ENCODE peak calls at places on chromosomes 16 and 17, in nine cellular contexts. N is left colon, F is substantia nigra, I is HFFc6, O is activated gamma-delta T cell treated with Interleukin-2 at 50 U/mL for 16 hours, Q is mammary epithelial cell, D is astrocyte of the cerebellum, E is RWPE1, Y is dermis blood vessel endothelial cell. X is an unnamed sample.

GRCh38 chr17:78890111-78890897 is 12.7 kb downstream of the CEP295NL start:
- DNase-seq in N (peak), F (peak), I (no peak), O (peak), Q (no peak), D (no peak), E (no peak), Y (no peak), X (no peak)

GRCh38 chr17:77948690-77949114 is 9.8 kb upstream of the TNRC6C start:
- DNase-seq in N (no peak), F (peak), I (peak), O (no peak), Q (peak), D (peak), E (peak), Y (peak), X (no peak)

GRCh38 chr16:49856741-49857330 is 924 bp upstream of the ZNF423 start:
- DNase-seq in N (peak), F (peak), I (peak), O (no peak), Q (peak), D (peak), E (peak), Y (peak), X (no peak)

GRCh38 chr16:50274771-50275415 is 8.5 kb downstream of the ADCY7 start:
- DNase-seq in N (peak), F (no peak), I (no peak), O (no peak), Q (no peak), D (no peak), E (no peak), Y (no peak), X (no peak)

GRCh38 chr17:77881545-77881944 is 77.0 kb upstream of the TNRC6C start:
- DNase-seq in N (peak), F (peak), I (peak), O (peak), Q (peak), D (peak), E (no peak), Y (no peak), X (peak)

GRCh38 chr16:83247767-83248372 is 559.9 kb upstream of the HSBP1 start:
- DNase-seq in N (no peak), F (peak), I (no peak), O (no peak), Q (no peak), D (no peak), E (no peak), Y (no peak), X (no peak)

GRCh38 chr17:48579738-48580543 is 1.8 kb upstream of the HOXB4 start:
- DNase-seq in N (peak), F (no peak), I (no peak), O (no peak), Q (peak), D (no peak), E (no peak), Y (no peak), X (no peak)

GRCh38 chr17:67376509-67376891 is 581 bp upstream of the PITPNC1 start:
- DNase-seq in N (peak), F (no peak), I (peak), O (peak), Q (no peak), D (no peak), E (no peak), Y (peak), X (no peak)

GRCh38 chr16:72455743-72456659 is 284.0 kb upstream of the PMFBP1 start:
- DNase-seq in N (peak), F (no peak), I (no peak), O (no peak), Q (peak), D (no peak), E (no peak), Y (peak), X (no peak)

X was measured in stimulated activated CD8-positive, alpha-beta memory T cell treated with anti-CD3 and anti-CD28 coated beads, Interleukin-15, amount 100 ng/mL, for 4 hours.